ENCODE peak calls at places on chromosomes 3 and 15, in six cellular contexts. L is ovary; Z is fibroblast of villous mesenchyme; T is lower leg skin; J is stimulated activated CD4-positive, alpha-beta T cell treated with anti-CD3 and anti-CD28 coated beads, Interleukin-2, amount 100 ng/mL, for 24 hours; U is esophagus squamous epithelium. V is an unnamed sample.

GRCh38 chr15:47349179-47349578 is 368.1 kb upstream of the SEMA6D start:
- DNase-seq in L (no peak), Z (no peak), T (no peak), J (no peak), U (no peak), V (no peak)

GRCh38 chr3:126124148-126124868 is 40.4 kb upstream of the SLC41A3 start:
- DNase-seq in L (peak), Z (no peak), T (no peak), J (no peak), U (no peak), V (no peak)

GRCh38 chr3:58216496-58217197 is 5.9 kb upstream of the DNASE1L3 start:
- DNase-seq in L (no peak), Z (no peak), T (no peak), J (no peak), U (no peak), V (no peak)

GRCh38 chr3:108887137-108887536 is 64.6 kb downstream of the TRAT1 start:
- DNase-seq in L (no peak), Z (no peak), T (no peak), J (no peak), U (no peak), V (no peak)

GRCh38 chr3:115436767-115437301 is 186.5 kb upstream of the GAP43 start:
- DNase-seq in L (no peak), Z (peak), T (no peak), J (no peak), U (no peak), V (peak)

GRCh38 chr3:57805674-57806073 is 49.6 kb downstream of the SLMAP start:
- DNase-seq in L (no peak), Z (peak), T (no peak), J (no peak), U (no peak), V (peak)

GRCh38 chr3:129658156-129658843 is 51.8 kb upstream of the PLXND1 start:
- DNase-seq in L (no peak), Z (no peak), T (no peak), J (no peak), U (no peak), V (no peak)

GRCh38 chr15:31311735-31312134 is 14.9 kb upstream of the KLF13 start:
- DNase-seq in L (no peak), Z (no peak), T (no peak), J (no peak), U (no peak), V (no peak)

GRCh38 chr15:90184119-90184785 is 16.9 kb upstream of the SEMA4B start:
- DNase-seq in L (peak), Z (peak), T (peak), J (peak), U (peak), V (peak)

GRCh38 chr15:68797157-68797556 is 23.5 kb downstream of the ANP32A start:
- DNase-seq in L (no peak), Z (no peak), T (no peak), J (no peak), U (no peak), V (no peak)

GRCh38 chr3:157087398-157088132 is 72.4 kb downstream of the CCNL1 start:
- DNase-seq in L (no peak), Z (no peak), T (no peak), J (no peak), U (no peak), V (no peak)

GRCh38 chr3:149784064-149784704 is 8.2 kb downstream of the ANKUB1 start:
- DNase-seq in L (no peak), Z (peak), T (no peak), J (no peak), U (no peak), V (no peak)

GRCh38 chr3:119322523-119323400 is 28.6 kb downstream of the ARHGAP31 start:
- DNase-seq in L (peak), Z (peak), T (peak), J (peak), U (peak), V (peak)

GRCh38 chr3:118943597-118943996 is 91.0 kb downstream of the IGSF11 start:
- DNase-seq in L (no peak), Z (no peak), T (no peak), J (no peak), U (no peak), V (no peak)

GRCh38 chr3:171839270-171839669 is 3.9 kb upstream of the TMEM212 start:
- DNase-seq in L (no peak), Z (no peak), T (no peak), J (no peak), U (no peak), V (no peak)